ENCODE peak calls at places on chromosomes 1 and 21, in seven cellular contexts. Y, R, J, Q, Z, C and O are unnamed samples.

GRCh38 chr1:39214021-39214713 is 9.7 kb downstream of the MACF1 start:
- DNase-seq in R (no peak), C (no peak), Y (no peak), J (peak; percentile 84), Z (peak; percentile 68), Q (peak; percentile 57), O (no peak)

GRCh38 chr21:46156378-46156645 is 933 bp upstream of the FTCD start:
- DNase-seq in Z (no peak), C (no peak), Q (no peak), J (no peak), Y (peak; percentile 5), R (no peak), O (no peak)

GRCh38 chr1:185916866-185917265 is 182.7 kb downstream of the HMCN1 start:
- DNase-seq in R (no peak), Z (no peak), J (no peak), Y (no peak), Q (no peak), C (no peak), O (no peak)

GRCh38 chr1:48889088-48889487 is 112.4 kb upstream of the BEND5 start:
- DNase-seq in C (no peak), R (no peak), J (no peak), Z (no peak), Q (no peak), Y (no peak), O (no peak)

GRCh38 chr1:203911806-203912205 is 50.4 kb downstream of the SNRPE start:
- DNase-seq in J (no peak), C (no peak), Z (no peak), Y (no peak), R (no peak), Q (no peak), O (no peak)

GRCh38 chr1:41935226-41935625 is 16.5 kb upstream of the HIVEP3 start:
- DNase-seq in C (no peak), Z (no peak), J (no peak), R (no peak), Y (no peak), Q (no peak), O (no peak)

GRCh38 chr1:18703041-18703621 is 72.5 kb downstream of the PAX7 start:
- DNase-seq in C (no peak), R (no peak), Z (no peak), J (no peak), Q (no peak), Y (no peak), O (no peak)

GRCh38 chr1:30232288-30232899 is 491.0 kb downstream of the MATN1 start:
- DNase-seq in Z (no peak), C (no peak), R (no peak), Q (no peak), J (peak; percentile 5), Y (no peak), O (no peak)

GRCh38 chr1:77539510-77540142 is 142.8 kb downstream of the ZZZ3 start:
- DNase-seq in J (no peak), Y (no peak), R (no peak), Q (no peak), Z (peak; percentile 34), C (no peak), O (peak; percentile 49)

GRCh38 chr21:33244781-33245105 is 15.0 kb downstream of the IFNAR2 start:
- DNase-seq in R (no peak), C (no peak), Q (no peak), J (no peak), Y (no peak), Z (no peak), O (no peak)

GRCh38 chr21:33244082-33244780 is 14.5 kb downstream of the IFNAR2 start:
- DNase-seq in Z (no peak), R (peak; percentile 56), C (no peak), J (no peak), Y (no peak), Q (no peak), O (no peak)

GRCh38 chr21:33240404-33240803 is 10.7 kb downstream of the IFNAR2 start:
- DNase-seq in Z (no peak), Y (no peak), J (no peak), R (no peak), Q (no peak), C (no peak), O (no peak)

GRCh38 chr21:33238565-33239255 is 9.0 kb downstream of the IFNAR2 start:
- DNase-seq in C (no peak), R (no peak), J (no peak), Z (no peak), Y (no peak), Q (no peak), O (no peak)

GRCh38 chr21:33241846-33242245 is 12.1 kb downstream of the IFNAR2 start:
- DNase-seq in Z (no peak), R (peak; percentile 61), Q (no peak), J (no peak), C (no peak), Y (no peak), O (no peak)
- H3K9me3 ChIP-seq in Z (no peaks in the 10 kb centered on the region), R (no peaks in the 10 kb centered on the region), Q (no peaks in the 10 kb centered on the region), J (no peaks in the 10 kb centered on the region), C (no peaks in the 10 kb centered on the region), Y (no peaks in the 10 kb centered on the region), O (no peaks in the 10 kb centered on the region)

DNA sequence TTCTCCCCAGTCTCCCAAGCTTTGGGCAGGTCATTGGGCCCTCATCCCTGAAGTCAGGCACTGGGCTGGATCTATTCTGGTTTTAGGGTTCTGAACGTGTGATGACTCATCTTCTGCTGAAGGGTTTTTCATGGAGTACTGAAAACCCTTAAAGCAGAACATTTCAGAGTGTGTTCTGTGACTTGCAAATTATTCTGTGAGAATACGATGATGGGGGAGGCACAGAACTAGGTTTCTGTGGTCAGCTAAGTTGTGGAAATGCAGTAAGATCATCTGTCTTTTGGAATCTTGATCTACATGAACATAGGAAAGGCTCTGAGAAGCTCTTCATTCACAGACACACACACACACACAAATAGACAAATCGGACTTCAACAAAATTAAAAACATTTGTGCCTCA is 46.2 kb downstream of the NAV1 start:
- DNase-seq in R (no peak), Z (no peak), C (no peak), Q (no peak), Y (no peak), J (no peak), O (no peak)
- TF ChIP-seq CTCF in R (no peak), Z (no peak), C (no peak), Q (no peak), Y (no peak), J (no peak), O (no peak)

GRCh38 chr1:247189981-247190798 is 18.4 kb upstream of the ZNF124 start:
- DNase-seq in Q (no peak), R (no peak), C (no peak), J (no peak), Y (no peak), Z (no peak), O (no peak)

GRCh38 chr1:247193958-247194357 is 22.1 kb upstream of the ZNF124 start:
- DNase-seq in Y (no peak), J (no peak), C (no peak), Q (no peak), Z (no peak), R (no peak), O (no peak)
- H3K9me3 ChIP-seq in Y (peaks cover 64% of the 10 kb centered on the region), J (peaks cover 35% of the 10 kb centered on the region), C (peaks cover 19% of the 10 kb centered on the region), Q (peaks cover 67% of the 10 kb centered on the region), Z (peaks cover 20% of the 10 kb centered on the region), R (peaks cover 44% of the 10 kb centered on the region), O (peaks cover 10% of the 10 kb centered on the region)

GRCh38 chr1:14782741-14783591 is 184.5 kb downstream of the KAZN start:
- DNase-seq in R (no peak), C (no peak), Q (no peak), Z (no peak), Y (no peak), J (no peak), O (no peak)
- TF ChIP-seq CTCF in R (peak; percentile 19), C (no peak), Q (no peak), Z (no peak), Y (no peak), J (peak; percentile 4), O (peak; percentile 20)